ENCODE peak calls at places on chromosomes 16 and 17, in six cellular contexts. N, W, C, A, J and B are unnamed samples. For H3K9me3, the result is how much of the 10 kb centered on the place peaks cover.

GRCh38 chr17:27319536-27320221 is 25.8 kb downstream of the WSB1 start:
- DNase-seq in N (peak), W (no peak), C (no peak), A (no peak), J (peak), B (no peak)

GRCh38 chr17:57735707-57736106 is 9.4 kb downstream of the CCDC182 start:
- DNase-seq in N (no peak), W (peak), C (peak), A (peak), J (no peak), B (peak)

GRCh38 chr17:17056167-17056562 is 13.9 kb downstream of the MPRIP start:
- DNase-seq in N (no peak), W (no peak), C (no peak), A (no peak), J (no peak), B (no peak)

GRCh38 chr17:79513805-79514535 is 96.9 kb downstream of the RBFOX3 start:
- DNase-seq in N (no peak), W (no peak), C (no peak), A (no peak), J (no peak), B (no peak)

GRCh38 chr17:75933836-75934235 is 7.0 kb downstream of the FBF1 start:
- DNase-seq in N (no peak), W (no peak), C (no peak), A (no peak), J (peak), B (no peak)

GRCh38 chr16:2776500-2777139 is 460 bp downstream of the ELOB start:
- DNase-seq in N (peak), W (peak), C (no peak), A (no peak), J (no peak), B (no peak)

GRCh38 chr17:68599091-68599872 is 1.9 kb downstream of the FAM20A start:
- DNase-seq in N (no peak), W (no peak), C (no peak), A (no peak), J (no peak), B (no peak)

GRCh38 chr17:64002658-64003525 is 4.7 kb downstream of the PRR29 start:
- DNase-seq in N (no peak), W (peak), C (no peak), A (no peak), J (no peak), B (no peak)

GRCh38 chr16:85029413-85029794 is 1.8 kb downstream of the KIAA0513 start:
- DNase-seq in N (no peak), W (no peak), C (no peak), A (no peak), J (peak), B (peak)

GRCh38 chr17:38879878-38880727 is 10.2 kb downstream of the LASP1 start:
- DNase-seq in N (peak), W (peak), C (no peak), A (no peak), J (peak), B (no peak)

GRCh38 chr16:13909872-13910303 is 10.1 kb upstream of the ERCC4 start:
- DNase-seq in N (peak), W (no peak), C (peak), A (no peak), J (peak), B (no peak)

GRCh38 chr16:10895053-10895946 is 18.3 kb downstream of the CIITA start:
- DNase-seq in N (peak), W (peak), C (peak), A (no peak), J (peak), B (peak)

GRCh38 chr16:66270333-66270927 is 96.1 kb upstream of the CDH5 start:
- DNase-seq in N (peak), W (peak), C (peak), A (peak), J (peak), B (peak)

GRCh38 chr17:20235747-20236146 is 226.6 kb downstream of the SPECC1 start:
- DNase-seq in N (no peak), W (no peak), C (no peak), A (no peak), J (no peak), B (no peak)

GRCh38 chr17:28008526-28008925 is 34.0 kb upstream of the NLK start:
- DNase-seq in N (peak), W (peak), C (peak), A (peak), J (peak), B (peak)

GRCh38 chr16:65817066-65817465 is 549.4 kb upstream of the CDH5 start:
- DNase-seq in N (no peak), W (no peak), C (no peak), A (no peak), J (no peak), B (no peak)

GRCh38 chr17:44087319-44087718 is 16.8 kb downstream of the G6PC3 start:
- DNase-seq in N (no peak), W (no peak), C (no peak), A (no peak), J (no peak), B (no peak)

GRCh38 chr17:64491995-64492394 is 4.9 kb downstream of the POLG2 start:
- DNase-seq in N (no peak), W (no peak), C (no peak), A (no peak), J (peak), B (no peak)

GRCh38 chr17:78896834-78897638 is 6.0 kb downstream of the CEP295NL start:
- DNase-seq in N (no peak), W (no peak), C (no peak), A (no peak), J (no peak), B (no peak)

GRCh38 chr17:19003966-19004600 is 481 bp downstream of the FAM83G start:
- DNase-seq in N (peak), W (peak), C (peak), A (no peak), J (peak), B (no peak)

GRCh38 chr16:87297918-87298631 is 19.1 kb downstream of the C16orf95 start:
- DNase-seq in N (peak), W (peak), C (peak), A (no peak), J (peak), B (peak)

GRCh38 chr16:1871974-1872635 is at the start of gene MEIOB:
- DNase-seq in N (peak), W (peak), C (no peak), A (no peak), J (no peak), B (no peak)

GRCh38 chr16:2429037-2429770 is at the start of gene CCNF:
- DNase-seq in N (peak), W (peak), C (peak), A (peak), J (peak), B (peak)

GRCh38 chr16:85390511-85391174 is 222.5 kb upstream of the GSE1 start:
- DNase-seq in N (no peak), W (no peak), C (peak), A (peak), J (peak), B (peak)

GRCh38 chr16:3716831-3717234 is 491 bp downstream of the TRAP1 start:
- DNase-seq in N (peak), W (peak), C (no peak), A (no peak), J (no peak), B (peak)

GRCh38 chr16:58661199-58661830 is 23.3 kb downstream of the SLC38A7 start:
- DNase-seq in N (peak), W (peak), C (peak), A (peak), J (peak), B (no peak)

GRCh38 chr16:85928411-85928820 is 29.5 kb downstream of the IRF8 start:
- DNase-seq in N (no peak), W (no peak), C (no peak), A (no peak), J (peak), B (no peak)

GRCh38 chr17:5135726-5136579 is 20.1 kb downstream of the USP6 start:
- DNase-seq in N (no peak), W (no peak), C (no peak), A (no peak), J (no peak), B (no peak)

GRCh38 chr16:48366165-48367093 is 18.8 kb downstream of the SIAH1 start:
- DNase-seq in N (peak), W (peak), C (peak), A (peak), J (peak), B (peak)

GRCh38 chr17:64217249-64217652 is 45.8 kb downstream of the TEX2 start:
- DNase-seq in N (no peak), W (no peak), C (peak), A (no peak), J (no peak), B (no peak)

GRCh38 chr16:57628782-57629181 is 352 bp downstream of the ADGRG1 start:
- DNase-seq in N (no peak), W (no peak), C (no peak), A (no peak), J (no peak), B (no peak)

GRCh38 chr16:57626420-57627170 is 1.8 kb upstream of the ADGRG1 start:
- DNase-seq in N (no peak), W (no peak), C (no peak), A (no peak), J (no peak), B (no peak)

GRCh38 chr16:57627184-57627871 is 1.1 kb upstream of the ADGRG1 start:
- DNase-seq in N (peak), W (peak), C (peak), A (no peak), J (peak), B (no peak)

GRCh38 chr16:57629516-57630401 is 1.3 kb downstream of the ADGRG1 start:
- DNase-seq in N (no peak), W (no peak), C (no peak), A (no peak), J (no peak), B (no peak)

GRCh38 chr16:57628008-57628781 is at the start of gene ADGRG1:
- DNase-seq in N (peak), W (peak), C (peak), A (peak), J (peak), B (no peak)
- TF ChIP-seq CTCF in N (no peak), W (peak), C (peak), A (peak), J (peak), B (no peak)

GRCh38 chr16:12601290-12601900 is 202.3 kb downstream of the CPPED1 start:
- DNase-seq in N (no peak), W (no peak), C (no peak), A (no peak), J (no peak), B (no peak)

GRCh38 chr16:12600536-12601256 is 203.0 kb downstream of the CPPED1 start:
- DNase-seq in N (no peak), W (no peak), C (no peak), A (no peak), J (no peak), B (no peak)

GRCh38 chr16:12600116-12600515 is 203.6 kb downstream of the CPPED1 start:
- DNase-seq in N (no peak), W (no peak), C (no peak), A (no peak), J (no peak), B (no peak)

DNA sequence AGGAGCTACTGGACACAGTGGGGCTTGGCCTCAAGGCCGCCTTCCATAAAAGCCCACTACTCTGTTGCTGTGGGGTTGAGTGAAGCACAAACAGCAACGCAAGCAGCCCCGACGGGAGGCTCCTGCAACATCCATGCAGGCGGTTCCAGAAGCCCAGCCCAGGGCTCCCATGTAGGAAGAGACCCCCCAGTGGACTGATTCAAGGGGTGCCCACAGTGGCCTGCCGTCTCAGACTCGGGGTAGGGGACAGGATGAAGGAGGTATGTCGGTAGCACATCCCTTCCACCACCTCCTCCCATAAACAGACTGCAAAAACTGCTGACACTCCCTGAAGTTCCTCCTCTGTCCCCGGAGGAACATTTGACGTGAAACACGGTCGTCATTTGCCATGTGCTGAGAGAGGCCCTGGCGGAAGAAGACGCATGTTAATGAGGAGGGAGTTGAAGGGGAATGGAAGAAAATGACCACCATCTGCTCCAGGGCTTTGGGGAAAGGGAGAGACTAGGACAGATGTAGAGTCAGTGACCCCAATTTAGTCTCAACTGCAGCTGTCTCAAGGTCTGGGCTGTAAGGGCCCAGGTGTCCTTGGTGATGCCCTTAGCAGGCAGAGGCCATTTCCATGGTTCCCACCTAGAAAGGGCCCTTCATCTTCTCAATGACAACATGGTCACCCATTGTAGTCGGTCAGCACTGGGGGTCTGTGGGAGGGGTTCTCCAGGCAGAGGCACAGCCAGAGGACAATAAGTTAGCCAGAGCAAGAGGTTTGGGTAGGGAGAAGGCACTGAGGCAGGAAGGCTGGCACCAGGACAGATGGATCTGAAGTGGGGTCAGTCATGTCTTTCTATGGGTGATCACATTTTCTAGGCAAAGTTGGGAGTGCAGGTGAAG is 200.6 kb downstream of the CPPED1 start:
- DNase-seq in N (no peak), W (no peak), C (no peak), A (no peak), J (no peak), B (no peak)
- H3K9me3 ChIP-seq in N (under half), W (under half), C (under half), A (under half), J (under half), B (under half)

GRCh38 chr17:81228834-81229665 is 6.3 kb upstream of the CEP131 start:
- DNase-seq in N (no peak), W (no peak), C (no peak), A (no peak), J (no peak), B (no peak)
- H2AFZ ChIP-seq in N (no peak), W (no peak), C (no peak), A (no peak), J (no peak), B (no peak)

GRCh38 chr16:69796285-69797118 is 34.4 kb downstream of the WWP2 start:
- DNase-seq in N (peak), W (peak), C (peak), A (peak), J (peak), B (peak)

GRCh38 chr16:69793521-69793920 is 31.4 kb downstream of the WWP2 start:
- DNase-seq in N (no peak), W (no peak), C (no peak), A (no peak), J (no peak), B (no peak)

GRCh38 chr16:69799601-69800000 is 37.5 kb downstream of the WWP2 start:
- DNase-seq in N (no peak), W (no peak), C (no peak), A (no peak), J (peak), B (no peak)

GRCh38 chr16:69804283-69804682 is 42.2 kb downstream of the WWP2 start:
- DNase-seq in N (no peak), W (no peak), C (no peak), A (no peak), J (no peak), B (no peak)

GRCh38 chr16:69798466-69798865 is 36.3 kb downstream of the WWP2 start:
- DNase-seq in N (no peak), W (peak), C (no peak), A (no peak), J (peak), B (no peak)
- TF ChIP-seq CTCF in N (no peak), W (peak), C (peak), A (peak), J (peak), B (no peak)

GRCh38 chr16:35744716-35745115 is 2285.3 kb downstream of the TP53TG3F start:
- DNase-seq in N (no peak), W (no peak), C (no peak), A (peak), J (no peak), B (no peak)

GRCh38 chr16:35743101-35743692 is 2283.8 kb downstream of the TP53TG3F start:
- DNase-seq in N (no peak), W (no peak), C (no peak), A (no peak), J (no peak), B (no peak)

GRCh38 chr16:35744084-35744483 is 2284.7 kb downstream of the TP53TG3F start:
- DNase-seq in N (no peak), W (no peak), C (no peak), A (no peak), J (no peak), B (no peak)

GRCh38 chr16:35745191-35745590 is 2285.8 kb downstream of the TP53TG3F start:
- DNase-seq in N (no peak), W (no peak), C (no peak), A (no peak), J (no peak), B (no peak)

DNA sequence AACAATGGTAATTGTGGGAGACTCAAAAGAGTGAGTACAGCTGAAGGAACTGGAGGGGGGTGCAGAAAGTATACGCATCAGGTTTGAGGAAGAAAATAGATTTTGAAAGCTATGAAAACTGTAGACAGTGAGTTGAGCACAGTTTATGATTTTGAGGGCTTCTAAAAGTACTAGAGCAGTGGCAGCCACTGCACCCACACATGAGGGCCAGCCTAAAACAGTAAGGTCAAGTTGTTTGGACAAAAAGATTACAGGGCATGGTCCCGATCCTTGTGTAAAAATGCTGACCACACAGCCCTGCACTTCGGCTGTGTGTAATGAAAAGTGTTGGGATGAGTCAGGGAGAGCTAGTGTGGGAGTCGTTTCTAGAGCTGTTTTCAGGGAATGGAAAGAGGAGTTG is 2282.1 kb downstream of the TP53TG3F start:
- DNase-seq in N (no peak), W (no peak), C (no peak), A (no peak), J (no peak), B (no peak)
- H3K9me3 ChIP-seq in N (under half), W (under half), C (half or more), A (under half), J (under half), B (under half)

DNA sequence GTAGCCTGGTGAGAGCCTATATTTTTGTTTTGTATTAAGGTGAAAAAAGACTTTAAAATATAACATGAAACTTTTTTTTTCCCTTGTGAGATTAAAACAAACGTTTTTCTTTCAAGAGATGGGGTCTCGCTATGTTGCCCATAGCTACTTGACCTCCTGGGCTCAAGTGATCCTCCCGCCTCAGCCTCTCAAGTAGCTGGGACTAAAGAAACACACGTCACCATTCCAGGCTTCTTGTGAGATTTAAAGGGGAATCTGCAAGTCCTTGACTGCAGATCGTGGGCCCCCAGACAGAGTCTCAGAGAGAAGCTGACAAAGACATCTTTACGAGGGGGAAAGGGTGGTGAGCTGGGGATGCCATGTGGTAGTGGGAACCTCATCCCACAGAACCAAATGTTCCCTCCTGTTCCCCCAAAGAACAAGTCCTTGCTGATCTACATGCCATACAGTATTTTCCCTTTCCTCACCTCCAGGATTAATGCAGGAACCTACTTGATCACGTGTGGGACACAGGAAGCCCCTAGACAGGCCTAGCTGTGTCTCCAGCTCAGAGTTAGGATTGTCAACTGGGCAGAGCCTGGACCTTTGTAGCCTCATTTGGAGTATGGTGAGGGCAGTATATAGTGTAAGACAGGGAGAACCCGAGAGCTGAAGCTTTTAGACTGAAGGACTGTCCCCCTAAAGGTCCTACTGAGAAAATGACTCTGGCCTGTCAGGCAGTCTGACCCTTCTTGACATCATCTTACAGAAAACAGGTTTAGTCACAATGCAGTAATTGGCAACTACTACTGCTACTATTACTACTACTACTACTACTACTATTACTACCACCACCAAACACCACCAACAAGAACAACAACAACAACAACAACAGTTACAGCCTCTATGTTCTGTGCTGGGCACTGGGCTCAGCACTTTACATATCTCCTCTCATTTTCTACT is 4.1 kb downstream of the MAP3K14 start:
- DNase-seq in N (no peak), W (no peak), C (no peak), A (no peak), J (no peak), B (peak)
- H2AFZ ChIP-seq in N (no peak), W (no peak), C (no peak), A (no peak), J (no peak), B (peak)